ENCODE peak calls at places on chromosome 11, in eight cellular contexts. L, X, C, O, E, J, B and S are unnamed samples.

GRCh38 chr11:119158467-119158866 is 9.6 kb downstream of the ABCG4 start:
- DNase-seq in E (no peak), O (no peak), L (no peak), X (no peak), C (no peak), J (no peak), B (no peak), S (no peak)

GRCh38 chr11:69892237-69892985 is 73.2 kb upstream of the FGF3 start:
- DNase-seq in X (no peak), B (no peak), J (no peak), L (peak), E (no peak), O (no peak), C (no peak), S (no peak)

GRCh38 chr11:64203421-64204079 is 3.0 kb upstream of the FERMT3 start:
- DNase-seq in L (no peak), O (no peak), C (no peak), E (no peak), X (no peak), B (no peak), J (no peak), S (no peak)

GRCh38 chr11:28505216-28505615 is 397.0 kb downstream of the METTL15 start:
- DNase-seq in L (no peak), B (no peak), X (no peak), J (no peak), E (no peak), O (no peak), C (no peak), S (no peak)

GRCh38 chr11:69053169-69053477 is 4.4 kb downstream of the TPCN2 start:
- DNase-seq in O (no peak), J (no peak), X (no peak), L (no peak), B (no peak), E (no peak), C (no peak), S (no peak)

GRCh38 chr11:65355776-65356393 is 1.3 kb downstream of the TIGD3 start:
- DNase-seq in X (no peak), B (no peak), J (peak), C (no peak), O (no peak), L (peak), E (no peak), S (no peak)

GRCh38 chr11:240315-240714 is 3.5 kb downstream of the PSMD13 start:
- DNase-seq in C (no peak), E (no peak), J (no peak), X (no peak), B (no peak), L (no peak), O (no peak), S (no peak)

GRCh38 chr11:118901494-118902335 is 18.0 kb downstream of the CXCR5 start:
- DNase-seq in B (no peak), C (no peak), O (no peak), J (no peak), E (no peak), X (no peak), L (no peak), S (no peak)

GRCh38 chr11:128718064-128718463 is 24.2 kb downstream of the FLI1 start:
- DNase-seq in C (no peak), E (no peak), J (no peak), O (no peak), L (no peak), B (no peak), X (no peak), S (no peak)

GRCh38 chr11:94909371-94909820 is 64.0 kb downstream of the CWC15 start:
- DNase-seq in O (no peak), L (no peak), C (no peak), B (no peak), X (no peak), E (no peak), J (no peak), S (no peak)

GRCh38 chr11:118908931-118909618 is 16.7 kb downstream of the BCL9L start:
- DNase-seq in J (peak), C (no peak), O (no peak), B (peak), L (peak), E (peak), X (no peak), S (peak)

GRCh38 chr11:37721485-37721884 is 1123.4 kb upstream of the RAG2 start:
- DNase-seq in C (no peak), X (no peak), O (no peak), B (no peak), L (no peak), J (no peak), E (no peak), S (no peak)

GRCh38 chr11:73510877-73511276 is 87.0 kb downstream of the FAM168A start:
- DNase-seq in O (no peak), E (no peak), X (no peak), C (no peak), L (no peak), J (no peak), B (no peak), S (no peak)

GRCh38 chr11:12692238-12693074 is 18.2 kb downstream of the TEAD1 start:
- DNase-seq in E (peak), B (no peak), C (no peak), L (peak), J (peak), O (no peak), X (no peak), S (peak)

GRCh38 chr11:122709042-122709760 is 53.7 kb downstream of the UBASH3B start:
- DNase-seq in X (no peak), B (no peak), C (no peak), O (no peak), E (no peak), J (no peak), L (no peak), S (peak)

GRCh38 chr11:34621876-34622275 is 983 bp downstream of the EHF start:
- DNase-seq in L (no peak), B (no peak), X (no peak), E (no peak), J (no peak), O (no peak), C (no peak), S (no peak)

GRCh38 chr11:4090258-4090657 is 4.3 kb upstream of the RRM1 start:
- DNase-seq in O (peak), C (no peak), B (peak), X (no peak), J (no peak), L (no peak), E (no peak), S (no peak)

GRCh38 chr11:114384487-114384886 is 15.8 kb downstream of the C11orf71 start:
- DNase-seq in E (no peak), C (no peak), B (no peak), L (no peak), J (no peak), O (no peak), X (no peak), S (no peak)

GRCh38 chr11:35418847-35419712 is at the start of gene SLC1A2:
- DNase-seq in X (no peak), O (no peak), C (no peak), J (peak), L (peak), B (no peak), E (no peak), S (no peak)

GRCh38 chr11:18012314-18012905 is 437 bp downstream of the SERGEF start:
- DNase-seq in L (peak), O (peak), J (no peak), B (peak), X (no peak), C (peak), E (peak), S (no peak)

GRCh38 chr11:29018631-29019030 is 910.4 kb downstream of the METTL15 start:
- DNase-seq in B (no peak), O (no peak), C (no peak), L (no peak), X (no peak), J (no peak), E (no peak), S (peak)

GRCh38 chr11:47516155-47516554 is 36.8 kb downstream of the CELF1 start:
- DNase-seq in J (no peak), L (no peak), B (no peak), X (no peak), C (no peak), O (no peak), E (no peak), S (no peak)

GRCh38 chr11:45926536-45927331 is 4.3 kb downstream of the LARGE2 start:
- DNase-seq in C (no peak), J (no peak), E (no peak), X (no peak), O (no peak), L (no peak), B (no peak), S (no peak)

GRCh38 chr11:118851970-118852369 is 31.7 kb upstream of the CXCR5 start:
- DNase-seq in C (peak), L (no peak), O (no peak), X (no peak), B (no peak), J (no peak), E (no peak), S (no peak)

GRCh38 chr11:74849525-74850391 is 99.1 kb downstream of the XRRA1 start:
- DNase-seq in L (peak), C (no peak), J (no peak), X (no peak), E (no peak), O (no peak), B (no peak), S (peak)

GRCh38 chr11:71484248-71485062 is 31.5 kb downstream of the NADSYN1 start:
- DNase-seq in L (no peak), J (no peak), O (no peak), E (no peak), B (no peak), C (no peak), X (no peak), S (no peak)